ENCODE peak calls at places on chromosome 3, in five cellular contexts. S is right lobe of liver, I is uterus, J is breast epithelium, V is IMR-90. K is an unnamed sample.

GRCh38 chr3:167882057-167882667 is 146.6 kb downstream of the SERPINI1 start:
- DNase-seq in S (no peak), I (no peak), J (no peak), V (peak; percentile 60), K (no peak)

GRCh38 chr3:149352556-149352955 is 19.1 kb upstream of the TM4SF18 start:
- DNase-seq in S (peak; percentile 72), I (peak; percentile 30), J (no peak), V (peak; percentile 58), K (peak; percentile 53)

GRCh38 chr3:27680517-27681246 is 41.4 kb downstream of the EOMES start:
- DNase-seq in S (no peak), I (no peak), J (no peak), V (no peak), K (no peak)

GRCh38 chr3:74273555-74274402 is 340.7 kb downstream of the CNTN3 start:
- DNase-seq in S (no peak), I (no peak), J (no peak), V (no peak), K (no peak)

GRCh38 chr3:127985216-127985615 is 67.0 kb upstream of the SEC61A1 start:
- DNase-seq in S (no peak), I (no peak), J (no peak), V (no peak), K (no peak)

GRCh38 chr3:170598091-170598502 is 12.2 kb upstream of the SLC7A14 start:
- DNase-seq in S (no peak), I (no peak), J (no peak), V (no peak), K (no peak)

GRCh38 chr3:59698091-59698490 is 648.3 kb upstream of the CFAP20DC start:
- DNase-seq in S (no peak), I (no peak), J (no peak), V (no peak), K (no peak)

GRCh38 chr3:41612853-41613252 is 349.1 kb downstream of the ULK4 start:
- DNase-seq in S (no peak), I (no peak), J (no peak), V (no peak), K (no peak)

GRCh38 chr3:23256741-23257435 is 53.8 kb downstream of the UBE2E2 start:
- DNase-seq in S (no peak), I (no peak), J (no peak), V (no peak), K (no peak)

GRCh38 chr3:24377218-24377993 is 117.2 kb downstream of the THRB start:
- DNase-seq in S (no peak), I (no peak), J (no peak), V (no peak), K (no peak)

GRCh38 chr3:66956740-66957139 is 41.4 kb upstream of the KBTBD8 start:
- DNase-seq in S (no peak), I (no peak), J (no peak), V (no peak), K (no peak)

GRCh38 chr3:85567074-85567676 is 608.4 kb downstream of the CADM2 start:
- DNase-seq in S (no peak), I (no peak), J (no peak), V (peak; percentile 29), K (no peak)

GRCh38 chr3:171454026-171454425 is 6.2 kb downstream of the TNIK start:
- DNase-seq in S (no peak), I (no peak), J (no peak), V (no peak), K (no peak)

GRCh38 chr3:66001626-66002025 is 37.1 kb downstream of the MAGI1 start:
- DNase-seq in S (no peak), I (no peak), J (no peak), V (no peak), K (no peak)

GRCh38 chr3:51355891-51356578 is 29.1 kb upstream of the MANF start:
- DNase-seq in S (no peak), I (no peak), J (no peak), V (no peak), K (no peak)

GRCh38 chr3:117285721-117286120 is 576.1 kb downstream of the TUSC7 start:
- DNase-seq in S (no peak), I (no peak), J (no peak), V (no peak), K (no peak)

GRCh38 chr3:108489776-108490175 is 20.6 kb downstream of the MYH15 start:
- DNase-seq in S (no peak), I (no peak), J (no peak), V (peak; percentile 51), K (peak; percentile 50)

GRCh38 chr3:97613139-97613538 is 151.4 kb upstream of the ARL6 start:
- DNase-seq in S (no peak), I (no peak), J (no peak), V (no peak), K (no peak)

GRCh38 chr3:168620854-168621253 is 525.1 kb upstream of the GOLIM4 start:
- DNase-seq in S (peak; percentile 70), I (no peak), J (no peak), V (no peak), K (no peak)

GRCh38 chr3:149655826-149656599 is 1.8 kb downstream of the WWTR1 start:
- DNase-seq in S (no peak), I (no peak), J (no peak), V (no peak), K (no peak)

GRCh38 chr3:94071713-94072284 is 8.9 kb downstream of the NSUN3 start:
- DNase-seq in S (no peak), I (no peak), J (no peak), V (no peak), K (no peak)

GRCh38 chr3:153442799-153443487 is 280.9 kb downstream of the RAP2B start:
- DNase-seq in S (no peak), I (no peak), J (no peak), V (no peak), K (no peak)

DNA sequence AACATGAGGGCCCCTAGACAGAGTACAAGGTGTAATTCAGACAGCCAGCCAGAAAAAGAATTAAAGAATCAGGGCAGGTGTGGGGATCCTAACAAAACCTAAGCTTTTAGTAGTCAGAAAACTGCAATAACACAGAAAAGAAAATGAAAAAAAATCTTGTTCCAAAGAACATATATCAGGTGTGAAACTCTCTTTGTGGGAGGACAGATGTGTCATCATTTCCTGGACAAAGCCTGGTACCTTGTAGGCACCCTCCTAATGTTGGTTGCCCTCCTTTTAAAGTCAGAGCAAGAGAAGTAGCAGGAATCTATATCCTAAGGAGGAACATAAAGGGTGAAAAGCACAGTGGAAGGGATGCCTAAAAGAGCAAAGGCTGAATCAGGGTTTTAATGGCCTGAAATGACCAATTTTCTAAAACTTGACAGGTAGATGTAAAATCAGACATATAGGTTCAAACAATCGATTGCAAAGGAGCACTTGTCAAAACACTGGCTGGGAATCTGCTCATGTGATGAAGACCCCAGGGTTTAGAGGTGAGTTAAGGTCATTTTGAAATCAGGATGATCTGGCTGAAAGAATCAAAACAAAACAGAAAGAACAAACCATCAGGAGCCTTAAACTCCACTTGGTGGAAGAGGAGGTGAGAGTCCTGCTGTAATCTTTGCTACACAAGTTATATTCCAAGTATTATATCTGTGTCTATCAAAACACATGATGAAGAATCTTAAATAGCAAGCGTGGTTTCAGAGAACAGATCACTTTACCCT is 54.9 kb downstream of the TGFBR2 start:
- DNase-seq in S (no peak), I (no peak), J (no peak), V (no peak), K (no peak)
- H3K27ac ChIP-seq in S (no peak overlapping the region), I (peak overlapping the region; percentile 41), J (peak overlapping the region; percentile 30), V (no peak overlapping the region), K (no peak overlapping the region)

GRCh38 chr3:21750831-21751391 is at the start of gene ZNF385D:
- DNase-seq in S (no peak), I (peak; percentile 17), J (peak; percentile 53), V (peak; percentile 33), K (no peak)

GRCh38 chr3:21752749-21753347 is 1.8 kb upstream of the ZNF385D start:
- DNase-seq in S (no peak), I (no peak), J (no peak), V (peak; percentile 49), K (no peak)

GRCh38 chr3:21747376-21747775 is 3.6 kb downstream of the ZNF385D start:
- DNase-seq in S (no peak), I (no peak), J (no peak), V (no peak), K (no peak)

GRCh38 chr3:21751891-21752290 is 881 bp upstream of the ZNF385D start:
- DNase-seq in S (no peak), I (no peak), J (no peak), V (no peak), K (no peak)

DNA sequence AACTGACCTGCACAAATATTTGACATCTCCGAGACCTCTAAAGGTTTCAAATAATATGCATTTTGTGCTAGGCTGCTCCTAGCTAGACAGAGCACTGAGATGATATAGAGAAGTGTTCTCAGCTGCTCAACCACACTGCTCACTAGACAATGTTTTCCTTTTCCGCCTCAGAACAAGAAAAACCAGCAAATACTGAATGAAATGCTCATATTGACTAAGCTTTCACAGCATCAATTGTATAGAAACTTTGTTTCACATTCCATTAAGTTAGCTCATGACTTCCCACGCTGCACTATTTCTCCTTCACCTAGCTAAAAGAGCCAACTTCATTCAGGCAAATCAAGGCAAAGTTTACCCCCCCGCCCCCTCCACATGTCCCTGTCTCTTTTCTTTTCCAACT is 719 bp downstream of the ZNF385D start:
- DNase-seq in S (no peak), I (no peak), J (no peak), V (peak; percentile 38), K (no peak)
- H3K4me3 ChIP-seq in S (no peak overlapping the region), I (peak overlapping the region; percentile 10), J (peak overlapping the region; percentile 47), V (peak overlapping the region; percentile 35), K (peak overlapping the region; percentile 15)

GRCh38 chr3:142976621-142977398 is 13.3 kb upstream of the PAQR9 start:
- DNase-seq in S (peak; percentile 58), I (peak; percentile 68), J (no peak), V (peak; percentile 96), K (no peak)
- TF ChIP-seq POLR2A in S (no peak), I (no peak), J (no peak), V (no peak), K (no peak)

DNA sequence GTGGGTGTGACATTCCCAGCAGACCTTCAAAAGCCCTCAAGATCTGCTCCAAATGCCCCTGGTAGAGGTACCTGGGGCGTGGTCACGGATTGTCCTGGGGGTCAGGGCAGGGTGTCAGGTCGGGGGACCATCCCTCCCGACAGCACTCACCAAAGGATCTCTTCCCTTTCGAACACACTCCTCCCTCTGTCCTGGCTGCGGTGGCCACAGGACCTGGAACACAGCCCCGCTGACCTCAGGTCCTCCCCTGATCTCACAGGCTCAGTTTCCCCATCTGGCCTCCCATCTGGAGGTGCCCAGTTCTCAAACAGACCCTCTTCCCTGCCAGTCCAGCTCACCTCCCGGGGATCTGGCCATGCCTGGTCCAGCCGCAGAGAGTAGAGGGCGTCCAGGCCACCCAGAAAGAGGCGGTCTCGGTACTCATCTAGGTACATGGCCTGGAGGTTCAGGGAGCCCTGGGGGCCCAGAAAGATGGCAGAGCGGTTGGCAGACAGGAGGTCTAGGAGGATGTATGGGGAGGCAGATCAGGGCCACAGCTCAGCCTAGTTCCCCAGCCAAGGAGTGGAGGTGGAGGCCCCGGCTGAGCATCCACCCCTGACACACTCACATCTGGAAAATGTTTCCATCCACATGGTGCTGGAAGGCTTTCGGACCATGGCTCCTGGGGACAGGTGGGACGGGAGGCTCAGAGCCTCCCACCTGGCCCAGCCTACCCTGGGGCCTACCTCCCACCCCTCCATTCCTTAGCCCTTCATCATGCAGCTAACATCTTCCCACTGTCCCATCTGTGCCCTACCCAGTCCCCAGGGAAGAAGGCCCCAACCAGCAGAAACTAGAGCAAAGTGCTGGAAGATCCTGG is 2.3 kb downstream of the SEMA3G start:
- DNase-seq in S (no peak), I (no peak), J (no peak), V (no peak), K (no peak)
- H3K27ac ChIP-seq in S (no peak overlapping the region), I (no peak overlapping the region), J (no peak overlapping the region), V (no peak overlapping the region), K (no peak overlapping the region)

K was measured in Peyer's patch.